ENCODE peak calls at places on chromosomes 13 and 19, in six cellular contexts. K is colonic mucosa; S is neural progenitor cell; P is thoracic aorta; W is keratinocyte; M is CD4-positive, alpha-beta T cell. R is an unnamed sample.

GRCh38 chr19:39845621-39846175 is 481 bp downstream of the FBL start:
- DNase-seq in K (no peak), S (peak), P (no peak), W (no peak), M (no peak), R (no peak)

GRCh38 chr19:18730885-18731513 is 47.5 kb downstream of the CRTC1 start:
- DNase-seq in K (no peak), S (no peak), P (no peak), W (no peak), M (no peak), R (no peak)

GRCh38 chr13:32187651-32188050 is 127.5 kb downstream of the ZAR1L start:
- DNase-seq in K (no peak), S (no peak), P (no peak), W (no peak), M (no peak), R (no peak)

GRCh38 chr13:46295531-46296464 is 84.1 kb downstream of the LRRC63 start:
- DNase-seq in K (no peak), S (no peak), P (no peak), W (peak), M (peak), R (peak)

GRCh38 chr19:6866646-6867255 is 20.6 kb upstream of the ADGRE1 start:
- DNase-seq in K (no peak), S (no peak), P (no peak), W (no peak), M (no peak), R (no peak)

GRCh38 chr19:18473003-18473705 is 35.2 kb upstream of the ISYNA1 start:
- DNase-seq in K (no peak), S (no peak), P (no peak), W (no peak), M (no peak), R (no peak)

GRCh38 chr13:29543230-29544215 is 52.0 kb downstream of the SLC7A1 start:
- DNase-seq in K (peak), S (no peak), P (no peak), W (no peak), M (no peak), R (peak)

GRCh38 chr19:6730153-6730804 is 7.1 kb downstream of the GPR108 start:
- DNase-seq in K (peak), S (peak), P (no peak), W (no peak), M (no peak), R (no peak)

GRCh38 chr13:32682740-32683139 is 96.5 kb downstream of the PDS5B start:
- DNase-seq in K (no peak), S (no peak), P (no peak), W (no peak), M (no peak), R (no peak)

GRCh38 chr13:80305737-80306136 is 35.2 kb downstream of the SPRY2 start:
- DNase-seq in K (no peak), S (no peak), P (no peak), W (no peak), M (no peak), R (no peak)

GRCh38 chr13:49216334-49216733 is 3.8 kb upstream of the MLNR start:
- DNase-seq in K (no peak), S (no peak), P (no peak), W (no peak), M (no peak), R (no peak)

GRCh38 chr13:34638897-34639296 is 303.2 kb upstream of the NBEA start:
- DNase-seq in K (no peak), S (peak), P (no peak), W (no peak), M (no peak), R (no peak)

GRCh38 chr13:48896312-48896711 is 79.4 kb upstream of the FNDC3A start:
- DNase-seq in K (no peak), S (no peak), P (no peak), W (no peak), M (no peak), R (no peak)

GRCh38 chr19:5967994-5968430 is 9.9 kb downstream of the RANBP3 start:
- DNase-seq in K (peak), S (peak), P (no peak), W (peak), M (peak), R (peak)

GRCh38 chr13:24119593-24120508 is 40.7 kb upstream of the SPATA13 start:
- DNase-seq in K (no peak), S (peak), P (no peak), W (no peak), M (no peak), R (no peak)

GRCh38 chr19:10517760-10518443 is 655 bp upstream of the S1PR5 start:
- DNase-seq in K (no peak), S (peak), P (no peak), W (no peak), M (no peak), R (peak)

GRCh38 chr13:107322228-107322627 is 754.3 kb upstream of the ARGLU1 start:
- DNase-seq in K (no peak), S (no peak), P (no peak), W (no peak), M (no peak), R (no peak)

GRCh38 chr19:35108730-35109129 is 6.9 kb upstream of the FXYD3 start:
- DNase-seq in K (no peak), S (no peak), P (no peak), W (no peak), M (no peak), R (no peak)

GRCh38 chr19:5897189-5897969 is 6.2 kb downstream of the NDUFA11 start:
- DNase-seq in K (no peak), S (no peak), P (no peak), W (no peak), M (no peak), R (no peak)

GRCh38 chr19:35261356-35262100 is 7.2 kb upstream of the USF2 start:
- DNase-seq in K (peak), S (no peak), P (no peak), W (no peak), M (no peak), R (peak)

GRCh38 chr19:13615890-13616289 is 109.6 kb upstream of the CACNA1A start:
- DNase-seq in K (no peak), S (no peak), P (no peak), W (no peak), M (no peak), R (no peak)

GRCh38 chr13:67769987-67770341 is 539.8 kb upstream of the PCDH9 start:
- DNase-seq in K (no peak), S (no peak), P (no peak), W (no peak), M (no peak), R (no peak)

GRCh38 chr19:51821511-51821910 is 26.6 kb downstream of the FPR3 start:
- DNase-seq in K (no peak), S (no peak), P (no peak), W (no peak), M (no peak), R (no peak)

GRCh38 chr13:104310861-104311260 is 1244.6 kb upstream of the SLC10A2 start:
- DNase-seq in K (no peak), S (no peak), P (no peak), W (no peak), M (no peak), R (no peak)

GRCh38 chr19:15187026-15188007 is 13.5 kb downstream of the NOTCH3 start:
- DNase-seq in K (no peak), S (no peak), P (no peak), W (no peak), M (no peak), R (no peak)

GRCh38 chr19:50793558-50794065 is 3.4 kb downstream of the ACP4 start:
- DNase-seq in K (no peak), S (no peak), P (no peak), W (no peak), M (no peak), R (no peak)

GRCh38 chr19:50795665-50796073 is 5.5 kb downstream of the ACP4 start:
- DNase-seq in K (no peak), S (no peak), P (no peak), W (no peak), M (no peak), R (no peak)

GRCh38 chr19:50792852-50793250 is 2.6 kb downstream of the ACP4 start:
- DNase-seq in K (no peak), S (no peak), P (no peak), W (no peak), M (no peak), R (no peak)

GRCh38 chr19:50794778-50795664 is 4.8 kb downstream of the ACP4 start:
- DNase-seq in K (no peak), S (no peak), P (no peak), W (no peak), M (no peak), R (no peak)

GRCh38 chr19:50794074-50794777 is 4.0 kb downstream of the ACP4 start:
- DNase-seq in K (peak), S (no peak), P (no peak), W (no peak), M (no peak), R (peak)
- TF ChIP-seq CTCF in K (no peak), S (no peak), P (no peak), W (peak), M (no peak), R (no peak)

GRCh38 chr19:17424743-17425365 is 5.0 kb downstream of the MVB12A start:
- DNase-seq in K (peak), S (peak), P (no peak), W (no peak), M (no peak), R (peak)
- TF ChIP-seq CTCF in K (no peak), S (peak), P (no peak), W (peak), M (no peak), R (peak)

GRCh38 chr19:53537523-53538377 is at the start of gene ZNF331:
- DNase-seq in K (peak), S (peak), P (peak), W (no peak), M (peak), R (peak)
- TF ChIP-seq CTCF in K (no peak), S (peak), P (peak), W (peak), M (no peak), R (no peak)

GRCh38 chr19:897442-898039 is 4.3 kb downstream of the RNU6-9 start:
- DNase-seq in K (no peak), S (peak), P (no peak), W (no peak), M (no peak), R (no peak)
- TF ChIP-seq CTCF in K (no peak), S (peak), P (no peak), W (peak), M (no peak), R (no peak)

GRCh38 chr13:50701469-50701868 is 142.0 kb downstream of the DLEU7 start:
- DNase-seq in K (no peak), S (no peak), P (no peak), W (no peak), M (no peak), R (no peak)

GRCh38 chr13:50700664-50701266 is 142.7 kb downstream of the DLEU7 start:
- DNase-seq in K (no peak), S (no peak), P (no peak), W (no peak), M (no peak), R (no peak)

GRCh38 chr13:50697746-50698526 is 145.6 kb downstream of the DLEU7 start:
- DNase-seq in K (no peak), S (no peak), P (no peak), W (no peak), M (no peak), R (no peak)

GRCh38 chr13:50699874-50700663 is 143.4 kb downstream of the DLEU7 start:
- DNase-seq in K (no peak), S (peak), P (no peak), W (no peak), M (no peak), R (no peak)
- TF ChIP-seq CTCF in K (no peak), S (no peak), P (no peak), W (no peak), M (no peak), R (no peak)

GRCh38 chr19:2494084-2494446 is 18.1 kb downstream of the GADD45B start:
- DNase-seq in K (no peak), S (no peak), P (no peak), W (no peak), M (no peak), R (no peak)
- TF ChIP-seq CTCF in K (no peak), S (no peak), P (no peak), W (no peak), M (no peak), R (no peak)

DNA sequence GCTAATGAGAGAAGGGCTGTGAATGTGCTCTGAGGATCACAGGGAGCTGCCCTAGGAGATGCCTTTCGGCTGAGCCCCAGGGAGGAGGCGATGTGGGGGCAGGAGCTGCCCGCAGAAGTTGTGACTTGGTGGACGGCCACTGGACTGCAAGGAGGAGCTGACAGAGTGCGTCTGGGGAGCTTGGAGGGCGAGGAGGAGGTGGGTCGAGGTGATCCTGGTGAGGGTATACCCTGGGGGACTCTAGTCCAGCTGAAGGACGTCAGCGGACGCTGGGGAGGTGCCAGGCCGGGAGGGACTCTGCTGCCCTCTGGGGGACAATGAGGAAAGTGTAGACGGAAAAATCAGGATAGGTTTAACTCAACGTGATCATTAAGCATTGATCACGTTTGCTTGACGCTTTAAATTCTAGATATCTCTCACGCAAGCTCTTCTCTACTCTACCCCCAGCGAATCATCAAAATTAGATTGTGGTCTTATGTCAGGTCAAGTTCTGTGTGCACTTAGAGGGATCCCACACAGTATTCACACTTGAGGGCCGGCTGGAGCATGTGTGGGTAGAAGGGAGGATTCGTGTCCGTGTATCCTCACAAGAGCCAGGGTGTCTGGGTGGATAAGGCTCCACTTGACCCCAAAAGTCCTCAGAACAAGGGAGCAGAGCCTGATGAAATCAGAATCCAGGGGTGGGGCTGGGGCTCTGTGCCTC is 3.3 kb upstream of the CEACAM7 start:
- DNase-seq in K (peak), S (no peak), P (no peak), W (no peak), M (peak), R (peak)
- TF ChIP-seq CTCF in K (peak), S (peak), P (no peak), W (peak), M (peak), R (peak)

DNA sequence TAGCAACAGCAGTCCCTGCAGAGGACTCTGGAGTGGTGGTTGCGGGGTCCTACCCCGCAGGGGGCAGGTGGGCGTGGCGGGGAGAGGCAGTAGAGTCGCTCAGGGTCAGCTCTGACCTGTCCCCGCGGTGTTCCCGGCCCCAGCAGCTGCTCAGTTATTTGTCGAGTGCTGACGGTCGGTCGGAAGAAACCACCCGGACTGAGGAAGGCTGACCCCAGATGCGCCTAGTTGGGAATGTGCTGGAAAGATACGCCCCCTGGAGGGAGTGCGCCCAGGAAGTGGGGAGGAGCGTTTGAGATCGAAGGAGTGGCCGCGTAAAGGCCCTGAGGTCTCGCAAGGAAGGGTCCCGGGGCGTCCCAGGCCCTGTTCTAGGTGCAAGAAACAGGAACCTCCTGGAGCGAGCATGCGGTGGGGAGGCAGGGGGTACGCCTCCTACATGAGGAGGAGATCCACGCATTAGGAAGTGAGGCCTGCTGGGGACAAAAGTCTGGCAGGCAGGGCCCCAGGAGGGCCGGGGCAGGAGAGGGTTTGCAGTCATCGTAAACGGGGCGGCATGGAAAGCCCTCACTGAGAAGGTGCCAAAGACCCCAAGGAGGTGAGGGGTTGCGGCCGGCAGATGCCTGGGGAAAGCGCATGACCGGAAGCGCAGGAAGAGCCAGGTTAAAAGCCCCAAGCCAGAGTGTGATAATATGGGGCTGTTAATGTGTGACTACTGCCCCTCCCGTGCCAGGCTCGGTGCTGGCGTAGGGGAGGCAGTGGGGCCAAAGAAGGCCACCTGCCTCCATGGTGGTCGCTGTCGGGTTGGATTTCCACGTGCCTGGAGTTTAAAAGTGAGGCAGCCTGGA is 9.1 kb downstream of the CCDC8 start:
- DNase-seq in K (peak), S (peak), P (no peak), W (no peak), M (no peak), R (no peak)
- TF ChIP-seq CTCF in K (no peak), S (peak), P (peak), W (peak), M (no peak), R (no peak)

GRCh38 chr13:64471916-64472315 is 2758.2 kb downstream of the PCDH9 start:
- DNase-seq in K (no peak), S (no peak), P (no peak), W (no peak), M (no peak), R (no peak)
- TF ChIP-seq CTCF in K (no peak), S (peak), P (peak), W (no peak), M (no peak), R (no peak)

GRCh38 chr13:40993987-40994386 is 25.1 kb downstream of the ELF1 start:
- DNase-seq in K (peak), S (no peak), P (no peak), W (peak), M (no peak), R (no peak)
- TF ChIP-seq CTCF in K (no peak), S (no peak), P (no peak), W (no peak), M (no peak), R (no peak)

R was measured in GM13976.